ENCODE peak calls at places on chromosome 20, in four cellular contexts. F is stimulated activated CD4-positive, alpha-beta T cell treated with anti-CD3 and anti-CD28 coated beads, Interleukin-1b, Interleukin-23, amount 100 ng/mL, for 48 hours; L is neural crest cell; C is HTR-8/SVneo. X is an unnamed sample.

GRCh38 chr20:1163653-1164052 is 21.1 kb downstream of the TMEM74B start:
- DNase-seq in C (no peak), F (no peak), L (no peak), X (no peak)

GRCh38 chr20:19991826-19992225 is 25.3 kb upstream of the NAA20 start:
- DNase-seq in C (no peak), L (no peak), F (no peak), X (no peak)

GRCh38 chr20:36472656-36473071 is 68.7 kb upstream of the MYL9 start:
- DNase-seq in C (no peak), L (no peak), F (peak; percentile 37), X (no peak)

GRCh38 chr20:54152227-54153040 is 21.4 kb downstream of the CYP24A1 start:
- DNase-seq in F (no peak), L (no peak), C (no peak), X (no peak)

GRCh38 chr20:63315240-63315981 is 22.4 kb downstream of the COL20A1 start:
- DNase-seq in C (no peak), L (no peak), F (no peak), X (peak; percentile 33)

GRCh38 chr20:38242848-38243449 is 17.6 kb downstream of the KIAA1755 start:
- DNase-seq in F (peak; percentile 37), L (peak; percentile 26), C (no peak), X (no peak)

GRCh38 chr20:13200767-13201500 is 20.1 kb upstream of the ISM1 start:
- DNase-seq in F (no peak), C (no peak), L (no peak), X (no peak)

GRCh38 chr20:5652626-5653573 is 97.3 kb upstream of the SHLD1 start:
- DNase-seq in F (no peak), C (peak; percentile 67), L (no peak), X (no peak)

GRCh38 chr20:24316731-24317130 is 152.7 kb upstream of the SYNDIG1 start:
- DNase-seq in C (no peak), L (no peak), F (no peak), X (no peak)

X was measured in glutamatergic neuron.